ENCODE peak calls at places on chromosomes 12 and 14, in ten cellular contexts. One of them, this sample, is unnamed.

GRCh38 chr12:53224268-53224896 is 7.6 kb downstream of the RARG start:
- DNase-seq in pancreas: no peak
- DNase-seq in thoracic aorta: no peak
- DNase-seq in iPS DF 6.9: no peak
- DNase-seq in SK-N-SH: peak; percentile 69
- DNase-seq in GM23248: peak; percentile 59
- DNase-seq in cardiac muscle cell: no peak
- DNase-seq in stomach: no peak
- DNase-seq in tibial artery: no peak
- DNase-seq in neuronal stem cell: no peak
- DNase-seq in this sample: no peak

GRCh38 chr14:76811561-76811960 is 1.1 kb downstream of the ANGEL1 start:
- DNase-seq in pancreas: no peak
- DNase-seq in thoracic aorta: no peak
- DNase-seq in iPS DF 6.9: no peak
- DNase-seq in SK-N-SH: no peak
- DNase-seq in GM23248: peak; percentile 45
- DNase-seq in cardiac muscle cell: no peak
- DNase-seq in stomach: no peak
- DNase-seq in tibial artery: no peak
- DNase-seq in neuronal stem cell: no peak
- DNase-seq in this sample: no peak

GRCh38 chr12:80925237-80925636 is 12.5 kb downstream of the LIN7A start:
- DNase-seq in pancreas: no peak
- DNase-seq in thoracic aorta: no peak
- DNase-seq in iPS DF 6.9: no peak
- DNase-seq in SK-N-SH: no peak
- DNase-seq in GM23248: no peak
- DNase-seq in cardiac muscle cell: no peak
- DNase-seq in stomach: no peak
- DNase-seq in tibial artery: no peak
- DNase-seq in neuronal stem cell: no peak
- DNase-seq in this sample: no peak

GRCh38 chr14:61598980-61599379 is 96.3 kb upstream of the HIF1A start:
- DNase-seq in pancreas: no peak
- DNase-seq in thoracic aorta: no peak
- DNase-seq in iPS DF 6.9: no peak
- DNase-seq in SK-N-SH: no peak
- DNase-seq in GM23248: no peak
- DNase-seq in cardiac muscle cell: peak; percentile 55
- DNase-seq in stomach: no peak
- DNase-seq in tibial artery: no peak
- DNase-seq in neuronal stem cell: no peak
- DNase-seq in this sample: no peak

GRCh38 chr12:131046813-131047788 is 93.4 kb downstream of the ADGRD1 start:
- DNase-seq in pancreas: peak; percentile 46
- DNase-seq in thoracic aorta: no peak
- DNase-seq in iPS DF 6.9: no peak
- DNase-seq in SK-N-SH: no peak
- DNase-seq in GM23248: peak; percentile 10
- DNase-seq in cardiac muscle cell: no peak
- DNase-seq in stomach: no peak
- DNase-seq in tibial artery: no peak
- DNase-seq in neuronal stem cell: no peak
- DNase-seq in this sample: no peak

GRCh38 chr12:91239497-91239896 is 56.9 kb upstream of the DCN start:
- DNase-seq in pancreas: no peak
- DNase-seq in thoracic aorta: no peak
- DNase-seq in iPS DF 6.9: no peak
- DNase-seq in SK-N-SH: no peak
- DNase-seq in GM23248: no peak
- DNase-seq in cardiac muscle cell: no peak
- DNase-seq in stomach: no peak
- DNase-seq in tibial artery: no peak
- DNase-seq in neuronal stem cell: no peak
- DNase-seq in this sample: no peak

GRCh38 chr12:13273850-13274249 is 77.3 kb downstream of the EMP1 start:
- DNase-seq in pancreas: no peak
- DNase-seq in thoracic aorta: no peak
- DNase-seq in iPS DF 6.9: no peak
- DNase-seq in SK-N-SH: no peak
- DNase-seq in GM23248: peak; percentile 28
- DNase-seq in cardiac muscle cell: peak; percentile 16
- DNase-seq in stomach: no peak
- DNase-seq in tibial artery: no peak
- DNase-seq in neuronal stem cell: no peak
- DNase-seq in this sample: peak; percentile 51

GRCh38 chr12:109115758-109116610 is at the start of gene ACACB:
- DNase-seq in pancreas: peak; percentile 88
- DNase-seq in thoracic aorta: no peak
- DNase-seq in iPS DF 6.9: no peak
- DNase-seq in SK-N-SH: peak; percentile 62
- DNase-seq in GM23248: no peak
- DNase-seq in cardiac muscle cell: peak; percentile 44
- DNase-seq in stomach: peak; percentile 86
- DNase-seq in tibial artery: peak; percentile 65
- DNase-seq in neuronal stem cell: no peak
- DNase-seq in this sample: peak; percentile 86

GRCh38 chr12:29692237-29692636 is 91.5 kb downstream of the TMTC1 start:
- DNase-seq in pancreas: no peak
- DNase-seq in thoracic aorta: no peak
- DNase-seq in iPS DF 6.9: no peak
- DNase-seq in SK-N-SH: no peak
- DNase-seq in GM23248: no peak
- DNase-seq in cardiac muscle cell: no peak
- DNase-seq in stomach: no peak
- DNase-seq in tibial artery: no peak
- DNase-seq in neuronal stem cell: no peak
- DNase-seq in this sample: no peak

GRCh38 chr12:10716277-10716676 is 6.8 kb downstream of the YBX3 start:
- DNase-seq in pancreas: no peak
- DNase-seq in thoracic aorta: no peak
- DNase-seq in iPS DF 6.9: no peak
- DNase-seq in SK-N-SH: no peak
- DNase-seq in GM23248: peak; percentile 20
- DNase-seq in cardiac muscle cell: no peak
- DNase-seq in stomach: no peak
- DNase-seq in tibial artery: no peak
- DNase-seq in neuronal stem cell: no peak
- DNase-seq in this sample: no peak

GRCh38 chr14:28348797-28349196 is 417.8 kb upstream of the FOXG1 start:
- DNase-seq in pancreas: no peak
- DNase-seq in thoracic aorta: no peak
- DNase-seq in iPS DF 6.9: no peak
- DNase-seq in SK-N-SH: no peak
- DNase-seq in GM23248: no peak
- DNase-seq in cardiac muscle cell: no peak
- DNase-seq in stomach: no peak
- DNase-seq in tibial artery: no peak
- DNase-seq in neuronal stem cell: no peak
- DNase-seq in this sample: no peak

GRCh38 chr12:52254180-52254964 is 20.1 kb upstream of the KRT86 start:
- DNase-seq in pancreas: no peak
- DNase-seq in thoracic aorta: no peak
- DNase-seq in iPS DF 6.9: no peak
- DNase-seq in SK-N-SH: no peak
- DNase-seq in GM23248: no peak
- DNase-seq in cardiac muscle cell: no peak
- DNase-seq in stomach: no peak
- DNase-seq in tibial artery: no peak
- DNase-seq in neuronal stem cell: no peak
- DNase-seq in this sample: no peak

GRCh38 chr14:68106456-68106855 is 286.9 kb downstream of the RAD51B start:
- DNase-seq in pancreas: no peak
- DNase-seq in thoracic aorta: no peak
- DNase-seq in iPS DF 6.9: no peak
- DNase-seq in SK-N-SH: no peak
- DNase-seq in GM23248: no peak
- DNase-seq in cardiac muscle cell: no peak
- DNase-seq in stomach: no peak
- DNase-seq in tibial artery: no peak
- DNase-seq in neuronal stem cell: no peak
- DNase-seq in this sample: no peak

GRCh38 chr12:18492372-18493025 is 231.2 kb downstream of the PIK3C2G start:
- DNase-seq in pancreas: no peak
- DNase-seq in thoracic aorta: no peak
- DNase-seq in iPS DF 6.9: no peak
- DNase-seq in SK-N-SH: no peak
- DNase-seq in GM23248: peak; percentile 50
- DNase-seq in cardiac muscle cell: peak; percentile 78
- DNase-seq in stomach: no peak
- DNase-seq in tibial artery: no peak
- DNase-seq in neuronal stem cell: no peak
- DNase-seq in this sample: no peak

DNA sequence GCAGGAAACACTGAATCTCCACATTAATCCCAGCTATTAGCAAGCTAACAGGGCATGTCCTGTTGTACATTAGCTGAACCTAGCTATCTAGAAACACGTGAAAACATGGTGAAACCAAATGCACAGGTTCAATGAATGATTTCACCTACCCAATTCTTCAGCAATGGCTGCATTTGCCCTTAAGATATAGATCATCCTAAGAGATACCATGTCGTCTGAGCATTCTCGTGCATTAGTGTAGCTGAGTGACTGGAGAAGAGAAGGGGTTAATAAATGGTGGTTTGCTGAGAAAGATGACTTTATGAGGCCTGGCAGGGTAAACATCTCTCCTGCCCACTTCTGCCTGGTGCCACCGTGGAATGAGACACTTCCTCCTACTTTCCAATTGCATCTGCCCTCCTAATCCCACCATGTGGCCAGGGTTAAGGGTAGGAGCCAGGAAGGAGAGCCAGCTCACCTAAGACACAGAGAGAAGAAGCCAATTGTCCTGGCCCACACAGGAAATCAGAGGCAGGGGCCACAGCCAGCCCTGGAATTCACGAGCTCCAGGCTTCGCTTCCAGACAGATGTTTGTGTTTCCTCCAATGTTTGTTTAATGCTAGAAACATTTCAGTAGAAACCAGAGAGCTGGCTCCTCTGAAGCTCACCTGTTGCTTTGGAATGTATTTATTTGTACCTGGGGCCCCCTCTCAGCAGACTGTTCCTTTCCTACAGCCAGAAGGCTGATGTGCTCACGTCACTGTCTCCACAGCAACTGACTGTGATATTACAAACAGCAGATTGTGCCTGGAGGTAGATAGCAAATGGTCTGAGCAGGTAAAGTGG is 126.0 kb upstream of the PARP11 start:
- DNase-seq in pancreas: no peak
- DNase-seq in thoracic aorta: no peak
- DNase-seq in iPS DF 6.9: no peak
- DNase-seq in SK-N-SH: no peak
- DNase-seq in GM23248: no peak
- DNase-seq in cardiac muscle cell: no peak
- DNase-seq in stomach: peak; percentile 64
- DNase-seq in tibial artery: no peak
- DNase-seq in neuronal stem cell: no peak
- DNase-seq in this sample: no peak
- H3K27ac ChIP-seq in pancreas: peak overlapping the region; percentile 82
- H3K27ac ChIP-seq in thoracic aorta: no peak overlapping the region
- H3K27ac ChIP-seq in iPS DF 6.9: no peak overlapping the region
- H3K27ac ChIP-seq in SK-N-SH: no peak overlapping the region
- H3K27ac ChIP-seq in GM23248: no peak overlapping the region
- H3K27ac ChIP-seq in cardiac muscle cell: no peak overlapping the region
- H3K27ac ChIP-seq in stomach: no peak overlapping the region
- H3K27ac ChIP-seq in tibial artery: no peak overlapping the region
- H3K27ac ChIP-seq in neuronal stem cell: no peak overlapping the region
- H3K27ac ChIP-seq in this sample: no peak overlapping the region

DNA sequence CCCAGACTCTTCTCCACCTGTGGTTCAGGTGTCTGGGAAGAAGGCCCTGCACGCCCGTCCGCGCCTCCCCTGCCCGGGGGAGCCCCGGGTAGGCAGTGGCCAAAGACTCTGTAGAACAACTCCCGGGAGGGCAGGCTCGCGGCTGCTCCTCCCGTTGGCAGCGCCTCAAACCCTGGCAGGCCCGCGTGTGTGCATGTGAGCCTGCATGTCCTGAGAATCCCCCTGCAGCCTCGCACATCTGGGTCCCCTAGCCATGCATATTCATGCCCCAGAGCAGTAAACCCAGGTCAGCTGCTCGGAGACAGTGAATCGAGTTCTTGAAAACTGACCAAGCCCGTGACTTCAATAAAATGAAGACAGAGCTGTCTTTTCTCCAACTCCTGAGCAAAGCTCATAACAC is 165.9 kb downstream of the MON2 start:
- DNase-seq in pancreas: peak; percentile 74
- DNase-seq in thoracic aorta: no peak
- DNase-seq in iPS DF 6.9: no peak
- DNase-seq in SK-N-SH: peak; percentile 79
- DNase-seq in GM23248: peak; percentile 69
- DNase-seq in cardiac muscle cell: peak; percentile 65
- DNase-seq in stomach: no peak
- DNase-seq in tibial artery: peak; percentile 56
- DNase-seq in neuronal stem cell: no peak
- DNase-seq in this sample: peak; percentile 60
- H3K27ac ChIP-seq in pancreas: no peak overlapping the region
- H3K27ac ChIP-seq in thoracic aorta: no peak overlapping the region
- H3K27ac ChIP-seq in iPS DF 6.9: no peak overlapping the region
- H3K27ac ChIP-seq in SK-N-SH: no peak overlapping the region
- H3K27ac ChIP-seq in GM23248: peak overlapping the region; percentile 71
- H3K27ac ChIP-seq in cardiac muscle cell: no peak overlapping the region
- H3K27ac ChIP-seq in stomach: peak overlapping the region; percentile 79
- H3K27ac ChIP-seq in tibial artery: peak overlapping the region; percentile 67
- H3K27ac ChIP-seq in neuronal stem cell: no peak overlapping the region
- H3K27ac ChIP-seq in this sample: peak overlapping the region; percentile 22

DNA sequence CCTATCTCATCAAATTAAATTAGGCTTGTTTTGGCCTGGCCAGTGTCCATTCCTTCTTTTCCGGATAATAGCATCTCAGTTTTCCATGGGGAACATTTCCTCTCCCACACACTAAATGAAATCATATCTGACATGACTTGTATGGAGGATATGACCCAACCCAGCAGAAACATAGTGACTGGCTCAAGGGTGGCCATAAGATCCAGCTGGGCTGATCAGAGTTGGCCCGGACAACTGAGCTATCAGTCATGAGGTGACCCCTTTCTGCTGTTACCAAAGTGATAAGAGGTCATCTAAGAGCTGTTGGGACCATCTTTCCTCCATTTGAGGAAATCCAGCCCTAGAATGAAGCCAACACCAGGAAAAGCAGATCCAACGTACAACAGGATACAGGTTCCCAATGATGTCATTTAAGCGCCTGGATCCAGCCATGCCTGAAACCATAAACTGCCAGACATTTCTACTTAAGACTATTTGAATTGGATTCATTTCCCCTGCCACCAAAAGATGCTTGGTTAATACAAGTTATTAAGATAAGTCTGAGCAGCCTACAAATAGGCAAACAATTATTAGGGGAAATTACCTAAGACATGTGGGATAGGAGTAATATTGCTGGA is 20.7 kb upstream of the NCOR2 start:
- DNase-seq in pancreas: peak; percentile 6
- DNase-seq in thoracic aorta: no peak
- DNase-seq in iPS DF 6.9: no peak
- DNase-seq in SK-N-SH: no peak
- DNase-seq in GM23248: no peak
- DNase-seq in cardiac muscle cell: no peak
- DNase-seq in stomach: no peak
- DNase-seq in tibial artery: no peak
- DNase-seq in neuronal stem cell: no peak
- DNase-seq in this sample: no peak
- H3K27ac ChIP-seq in pancreas: no peak overlapping the region
- H3K27ac ChIP-seq in thoracic aorta: no peak overlapping the region
- H3K27ac ChIP-seq in iPS DF 6.9: no peak overlapping the region
- H3K27ac ChIP-seq in SK-N-SH: no peak overlapping the region
- H3K27ac ChIP-seq in GM23248: no peak overlapping the region
- H3K27ac ChIP-seq in cardiac muscle cell: no peak overlapping the region
- H3K27ac ChIP-seq in stomach: peak overlapping the region; percentile 55
- H3K27ac ChIP-seq in tibial artery: no peak overlapping the region
- H3K27ac ChIP-seq in neuronal stem cell: no peak overlapping the region
- H3K27ac ChIP-seq in this sample: no peak overlapping the region

GRCh38 chr14:93007225-93007997 is 84.5 kb downstream of the CHGA start:
- DNase-seq in pancreas: peak; percentile 41
- DNase-seq in thoracic aorta: peak; percentile 59
- DNase-seq in iPS DF 6.9: no peak
- DNase-seq in SK-N-SH: no peak
- DNase-seq in GM23248: peak; percentile 96
- DNase-seq in cardiac muscle cell: peak; percentile 65
- DNase-seq in stomach: peak; percentile 46
- DNase-seq in tibial artery: peak; percentile 49
- DNase-seq in neuronal stem cell: no peak
- DNase-seq in this sample: no peak
- H3K27ac ChIP-seq in pancreas: peak overlapping the region; percentile 31
- H3K27ac ChIP-seq in thoracic aorta: no peak overlapping the region
- H3K27ac ChIP-seq in iPS DF 6.9: no peak overlapping the region
- H3K27ac ChIP-seq in SK-N-SH: no peak overlapping the region
- H3K27ac ChIP-seq in GM23248: peak overlapping the region; percentile 55
- H3K27ac ChIP-seq in cardiac muscle cell: no peak overlapping the region
- H3K27ac ChIP-seq in stomach: peak overlapping the region; percentile 58
- H3K27ac ChIP-seq in tibial artery: peak overlapping the region; percentile 66
- H3K27ac ChIP-seq in neuronal stem cell: no peak overlapping the region
- H3K27ac ChIP-seq in this sample: peak overlapping the region; percentile 14